ENCODE peak calls at places on chromosomes 16 and 17, in ten cellular contexts. T is neural progenitor cell; G is colonic mucosa; A is HuH-7.5; P is GM19239; V is stimulated activated CD4-positive, alpha-beta T cell treated with anti-CD3 and anti-CD28 coated beads, Interleukin-15, amount 100 ng/mL, for 1 hour; Y is skeletal muscle cell; N is H7; B is COR-L47; C is lower lobe of right lung. S is an unnamed sample.

GRCh38 chr17:58391302-58391984 is 25.9 kb downstream of the RNF43 start:
- DNase-seq in T (no peak), G (peak), A (peak), P (no peak), V (no peak), Y (no peak), N (no peak), B (peak), C (peak), S (no peak)

GRCh38 chr17:74862108-74862901 is 2.6 kb upstream of the GRIN2C start:
- DNase-seq in T (peak), G (peak), A (peak), P (peak), V (peak), Y (no peak), N (peak), B (peak), C (peak), S (peak)

GRCh38 chr17:62592305-62593099 is 35.0 kb upstream of the MRC2 start:
- DNase-seq in T (no peak), G (no peak), A (no peak), P (no peak), V (no peak), Y (no peak), N (no peak), B (no peak), C (no peak), S (no peak)

GRCh38 chr17:64611374-64611773 is 50.7 kb downstream of the SMURF2 start:
- DNase-seq in T (no peak), G (no peak), A (no peak), P (no peak), V (no peak), Y (no peak), N (no peak), B (no peak), C (no peak), S (no peak)

GRCh38 chr17:78661092-78661770 is 84.0 kb upstream of the DNAH17 start:
- DNase-seq in T (no peak), G (no peak), A (no peak), P (no peak), V (no peak), Y (no peak), N (no peak), B (no peak), C (no peak), S (no peak)

GRCh38 chr17:38544175-38544838 is 61.4 kb downstream of the SRCIN1 start:
- DNase-seq in T (no peak), G (no peak), A (no peak), P (no peak), V (no peak), Y (no peak), N (peak), B (no peak), C (no peak), S (no peak)

GRCh38 chr16:51763072-51763658 is 612.1 kb upstream of the SALL1 start:
- DNase-seq in T (peak), G (no peak), A (no peak), P (no peak), V (no peak), Y (no peak), N (peak), B (peak), C (no peak), S (no peak)

GRCh38 chr17:76079577-76080206 is 710 bp downstream of the ZACN start:
- DNase-seq in T (peak), G (no peak), A (no peak), P (no peak), V (no peak), Y (no peak), N (peak), B (no peak), C (no peak), S (no peak)

GRCh38 chr17:49565948-49566491 is 9.7 kb upstream of the NXPH3 start:
- DNase-seq in T (no peak), G (no peak), A (no peak), P (no peak), V (no peak), Y (peak), N (peak), B (peak), C (peak), S (peak)

GRCh38 chr16:11342021-11342855 is 3.0 kb upstream of the RMI2 start:
- DNase-seq in T (no peak), G (no peak), A (no peak), P (no peak), V (no peak), Y (no peak), N (no peak), B (no peak), C (no peak), S (peak)

GRCh38 chr16:84610385-84610784 is 7.5 kb downstream of the COTL1 start:
- DNase-seq in T (no peak), G (no peak), A (no peak), P (no peak), V (no peak), Y (no peak), N (no peak), B (no peak), C (no peak), S (no peak)

GRCh38 chr17:16354585-16354984 is 1.3 kb upstream of the CENPV start:
- DNase-seq in T (no peak), G (no peak), A (no peak), P (no peak), V (no peak), Y (no peak), N (peak), B (no peak), C (no peak), S (no peak)

GRCh38 chr17:34081269-34081668 is 173.8 kb upstream of the CCL2 start:
- DNase-seq in T (peak), G (no peak), A (no peak), P (no peak), V (no peak), Y (no peak), N (peak), B (no peak), C (no peak), S (no peak)

GRCh38 chr17:41620583-41621434 is 3.6 kb downstream of the KRT17 start:
- DNase-seq in T (no peak), G (no peak), A (no peak), P (no peak), V (no peak), Y (no peak), N (peak), B (no peak), C (no peak), S (no peak)

GRCh38 chr17:1362964-1363363 is 37.1 kb downstream of the YWHAE start:
- DNase-seq in T (no peak), G (peak), A (no peak), P (no peak), V (no peak), Y (no peak), N (no peak), B (no peak), C (no peak), S (no peak)

GRCh38 chr17:61574542-61575351 is 16.3 kb downstream of the NACA2 start:
- DNase-seq in T (peak), G (peak), A (peak), P (no peak), V (no peak), Y (no peak), N (peak), B (peak), C (no peak), S (no peak)

GRCh38 chr17:33895491-33895890 is 359.6 kb upstream of the CCL2 start:
- DNase-seq in T (no peak), G (no peak), A (no peak), P (no peak), V (no peak), Y (no peak), N (no peak), B (no peak), C (no peak), S (no peak)

GRCh38 chr17:73163043-73163442 is 1.8 kb upstream of the SSTR2 start:
- DNase-seq in T (no peak), G (no peak), A (no peak), P (no peak), V (no peak), Y (no peak), N (no peak), B (no peak), C (no peak), S (no peak)